ENCODE peak calls at places on chromosomes 2 and 18, in four cellular contexts. M is endothelial cell, Z is Peyer's patch, R is glutamatergic neuron. D is an unnamed sample.

GRCh38 chr2:71715951-71716696 is 262.8 kb downstream of the DYSF start:
- DNase-seq in M (no peak), Z (no peak), R (no peak), D (no peak)

GRCh38 chr2:190718652-190719526 is 70.0 kb downstream of the NAB1 start:
- DNase-seq in Z (peak), R (no peak), M (no peak), D (no peak)

GRCh38 chr2:203547356-203547755 is 12.3 kb upstream of the RAPH1 start:
- DNase-seq in M (no peak), R (no peak), Z (no peak), D (no peak)

GRCh38 chr18:36572135-36572856 is 256.5 kb downstream of the TPGS2 start:
- DNase-seq in M (peak), R (peak), Z (peak), D (no peak)

GRCh38 chr2:208609166-208609804 is 202.7 kb downstream of the PTH2R start:
- DNase-seq in M (no peak), Z (no peak), R (no peak), D (no peak)

GRCh38 chr18:9726936-9727335 is 18.8 kb downstream of the RAB31 start:
- DNase-seq in M (no peak), Z (peak), R (no peak), D (no peak)

GRCh38 chr2:77018219-77018618 is 504.0 kb downstream of the LRRTM4 start:
- DNase-seq in M (no peak), Z (no peak), R (no peak), D (no peak)

GRCh38 chr2:122491011-122491410 is 735.6 kb downstream of the TSN start:
- DNase-seq in M (peak), R (no peak), Z (no peak), D (no peak)

GRCh38 chr2:162768646-162769045 is 69.9 kb downstream of the KCNH7 start:
- DNase-seq in M (no peak), Z (no peak), R (no peak), D (no peak)

GRCh38 chr2:239545741-239546392 is 145.0 kb upstream of the HDAC4 start:
- DNase-seq in Z (no peak), M (no peak), R (peak), D (no peak)

GRCh38 chr2:118569876-118570535 is 277.4 kb downstream of the EN1 start:
- DNase-seq in R (no peak), M (no peak), Z (no peak), D (no peak)

DNA sequence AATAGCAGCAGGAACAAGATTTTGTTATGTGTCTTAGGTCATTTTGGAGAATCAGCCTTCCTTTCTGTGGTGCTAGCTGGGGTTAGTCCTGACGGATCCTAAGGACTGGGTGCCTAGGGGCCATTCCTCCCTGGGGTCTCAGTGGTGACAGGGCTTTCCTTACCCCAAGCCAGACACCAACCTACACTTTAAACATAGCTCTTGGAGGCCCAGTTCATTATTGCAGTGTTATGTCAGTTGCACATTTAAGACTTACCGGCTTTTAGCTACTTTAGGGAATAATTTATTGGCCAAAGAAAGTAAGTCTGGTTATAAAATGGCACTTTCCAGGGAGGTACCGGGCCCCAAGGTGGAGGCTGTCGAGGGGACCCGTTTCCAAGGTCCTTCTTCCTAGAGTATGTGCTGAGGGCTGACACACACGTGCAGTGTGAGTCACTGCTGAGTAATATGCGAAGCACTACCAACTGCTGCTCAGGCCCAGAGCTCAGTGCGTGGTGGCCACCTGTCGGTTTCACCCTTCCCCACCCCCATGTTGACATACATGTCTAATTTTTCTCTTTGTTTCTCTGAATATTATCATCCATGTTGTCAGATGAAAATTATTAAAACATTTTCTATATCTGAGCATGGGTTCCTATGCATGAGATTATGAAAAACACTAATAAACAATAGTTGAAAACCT is 37.0 kb upstream of the GRHL1 start:
- DNase-seq in R (peak), Z (peak), M (no peak), D (no peak)
- TF ChIP-seq CTCF in R (no peak), Z (no peak), M (no peak), D (no peak)

DNA sequence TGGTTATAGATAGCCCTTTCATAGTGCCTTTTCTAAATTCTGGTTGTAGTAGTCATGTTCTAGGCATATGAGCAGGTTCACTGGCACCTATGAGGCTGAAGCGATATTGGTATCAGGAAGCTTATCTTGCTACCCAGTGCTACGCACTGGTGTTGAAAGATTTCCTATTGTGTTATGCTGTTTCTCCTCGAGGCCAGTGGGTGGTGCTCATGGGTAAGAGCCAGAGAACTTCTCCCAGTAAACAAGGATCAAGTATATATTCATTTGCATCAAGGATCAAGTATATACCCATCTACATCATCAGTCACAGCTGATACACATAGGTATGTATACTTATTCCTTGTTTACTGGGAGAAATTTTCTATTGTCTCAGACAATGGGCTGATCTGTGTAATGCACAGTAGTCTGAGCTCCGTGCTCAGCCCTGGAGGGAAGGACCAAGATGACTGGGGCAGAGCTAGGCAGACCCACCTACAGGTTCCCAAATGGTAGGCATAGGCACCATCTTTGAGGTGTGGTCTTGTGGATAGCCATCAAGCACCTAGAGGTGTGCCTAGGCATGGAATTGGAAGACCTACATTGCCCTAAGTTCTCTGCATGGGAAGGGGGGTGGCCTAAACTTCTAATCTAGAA is 101.2 kb upstream of the GALNT13 start:
- DNase-seq in Z (no peak), M (no peak), R (no peak), D (no peak)
- TF ChIP-seq CTCF in Z (no peak), M (no peak), R (no peak), D (no peak)

DNA sequence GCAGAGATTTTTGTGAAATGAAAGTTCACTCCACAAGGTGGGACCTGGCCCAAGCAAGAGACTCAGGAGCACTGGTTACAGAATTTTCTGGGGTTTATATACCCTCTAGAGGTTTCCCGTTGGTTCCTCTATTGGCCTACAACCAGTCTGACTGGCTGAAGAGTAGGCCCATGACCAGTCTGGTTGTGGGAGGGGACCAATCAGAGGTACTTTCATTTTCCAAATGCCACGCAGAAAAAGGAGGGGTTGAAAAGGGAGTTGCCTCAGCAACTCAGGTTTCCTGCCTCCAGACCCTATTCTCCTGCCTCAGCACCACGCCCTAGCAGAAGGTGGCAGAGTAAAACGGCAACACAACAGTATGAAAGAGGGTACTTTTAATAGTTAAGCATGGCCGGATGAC is 98.4 kb downstream of the COLEC12 start:
- DNase-seq in Z (no peak), R (no peak), M (no peak), D (no peak)
- TF ChIP-seq CTCF in Z (no peak), R (no peak), M (no peak), D (no peak)

GRCh38 chr18:80247403-80247916 is at the start of gene PARD6G:
- DNase-seq in M (peak), Z (peak), R (peak), D (no peak)
- TF ChIP-seq CTCF in M (no peak), Z (no peak), R (no peak), D (no peak)

GRCh38 chr2:237254369-237254861 is 159.5 kb downstream of the COL6A3 start:
- DNase-seq in Z (no peak), M (no peak), R (no peak), D (no peak)

GRCh38 chr2:237254911-237255578 is 158.9 kb downstream of the COL6A3 start:
- DNase-seq in M (no peak), Z (no peak), R (no peak), D (no peak)

GRCh38 chr2:237251959-237252358 is 162.0 kb downstream of the COL6A3 start:
- DNase-seq in M (no peak), R (no peak), Z (no peak), D (no peak)

GRCh38 chr2:237250599-237250998 is 163.4 kb downstream of the COL6A3 start:
- DNase-seq in Z (no peak), M (no peak), R (no peak), D (no peak)

GRCh38 chr2:237253046-237253723 is 160.8 kb downstream of the COL6A3 start:
- DNase-seq in M (no peak), Z (no peak), R (no peak), D (no peak)
- TF ChIP-seq CTCF in M (no peak), Z (no peak), R (no peak), D (no peak)

DNA sequence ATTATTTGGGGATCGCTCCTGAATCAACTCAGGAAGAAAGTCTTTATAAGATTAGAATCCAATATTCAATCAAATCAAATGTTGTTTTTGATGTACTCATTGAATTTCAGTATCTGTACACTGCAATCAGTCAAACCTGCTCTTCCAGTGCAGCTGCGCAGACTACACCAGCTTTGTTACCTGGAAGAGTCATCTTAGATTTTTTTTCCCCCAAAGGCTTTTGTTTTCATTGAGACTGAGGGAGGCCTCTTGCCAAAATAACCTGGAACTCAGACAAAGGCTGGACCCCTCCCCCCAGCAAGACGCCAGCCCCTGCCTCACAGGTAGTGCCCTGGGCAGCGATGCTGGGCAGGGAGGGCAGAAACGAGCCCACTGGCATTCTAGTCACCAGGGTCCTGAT is 74.8 kb downstream of the ARHGEF4 start:
- DNase-seq in M (no peak), R (no peak), Z (no peak), D (no peak)
- TF ChIP-seq CTCF in M (no peak), R (no peak), Z (no peak), D (no peak)

D was measured in natural killer cell.